ENCODE peak calls at places on chromosome 5, in five cellular contexts. T is body of pancreas, V is GM23338, F is stomach, H is A549. J is an unnamed sample.
A peak's percentile ranks its signal among the peaks of the same experiment; 100 is the strongest.

GRCh38 chr5:176529824-176530195 is 7.4 kb downstream of the RNF44 start:
- DNase-seq in T (no peak), V (no peak), F (no peak), H (no peak), J (no peak)

GRCh38 chr5:33725846-33726245 is 165.9 kb downstream of the ADAMTS12 start:
- DNase-seq in T (peak; percentile 11), V (no peak), F (no peak), H (no peak), J (no peak)

GRCh38 chr5:102152906-102153787 is 142.9 kb downstream of the SLCO4C1 start:
- DNase-seq in T (no peak), V (peak; percentile 76), F (no peak), H (peak; percentile 29), J (no peak)

GRCh38 chr5:158013939-158014338 is 155.0 kb upstream of the CLINT1 start:
- DNase-seq in T (peak; percentile 16), V (peak; percentile 51), F (no peak), H (peak; percentile 49), J (peak; percentile 43)

GRCh38 chr5:162139190-162139589 is 71.6 kb downstream of the GABRG2 start:
- DNase-seq in T (no peak), V (no peak), F (no peak), H (no peak), J (no peak)

GRCh38 chr5:14212838-14213237 is 69.7 kb downstream of the TRIO start:
- DNase-seq in T (no peak), V (no peak), F (no peak), H (peak; percentile 43), J (no peak)

GRCh38 chr5:65076251-65076869 is 307.6 kb downstream of the CWC27 start:
- DNase-seq in T (peak; percentile 66), V (peak; percentile 90), F (no peak), H (peak; percentile 52), J (peak; percentile 63)

GRCh38 chr5:178383301-178383918 is 150.8 kb upstream of the PHYKPL start:
- DNase-seq in T (no peak), V (no peak), F (no peak), H (no peak), J (no peak)

GRCh38 chr5:32173394-32174010 is 617 bp downstream of the GOLPH3 start:
- DNase-seq in T (peak; percentile 80), V (peak; percentile 76), F (peak; percentile 77), H (peak; percentile 60), J (peak; percentile 79)

GRCh38 chr5:37495668-37496067 is 116.5 kb downstream of the WDR70 start:
- DNase-seq in T (no peak), V (no peak), F (no peak), H (peak; percentile 13), J (no peak)

GRCh38 chr5:25414746-25415145 is 770.0 kb upstream of the CDH10 start:
- DNase-seq in T (no peak), V (no peak), F (no peak), H (no peak), J (no peak)

GRCh38 chr5:72228957-72229356 is 91.1 kb downstream of the MRPS27 start:
- DNase-seq in T (no peak), V (no peak), F (no peak), H (no peak), J (no peak)

GRCh38 chr5:90473321-90474234 is 993 bp downstream of the MBLAC2 start:
- DNase-seq in T (peak; percentile 43), V (peak; percentile 75), F (no peak), H (peak; percentile 34), J (peak; percentile 74)

GRCh38 chr5:125798311-125798710 is 624.9 kb upstream of the GRAMD2B start:
- DNase-seq in T (no peak), V (peak; percentile 38), F (no peak), H (peak; percentile 3), J (no peak)

GRCh38 chr5:67983251-67983941 is 232.2 kb upstream of the PIK3R1 start:
- DNase-seq in T (no peak), V (no peak), F (no peak), H (no peak), J (no peak)

GRCh38 chr5:56638768-56639238 is 176.5 kb upstream of the MAP3K1 start:
- DNase-seq in T (peak; percentile 36), V (no peak), F (no peak), H (no peak), J (no peak)

GRCh38 chr5:32499261-32499660 is 54.7 kb upstream of the ZFR start:
- DNase-seq in T (no peak), V (no peak), F (no peak), H (no peak), J (no peak)

GRCh38 chr5:40623480-40624420 is 56.0 kb upstream of the PTGER4 start:
- DNase-seq in T (no peak), V (no peak), F (no peak), H (no peak), J (no peak)

GRCh38 chr5:4511996-4512656 is 628.0 kb upstream of the ADAMTS16 start:
- DNase-seq in T (peak; percentile 46), V (peak; percentile 68), F (no peak), H (peak; percentile 18), J (peak; percentile 69)

GRCh38 chr5:149224282-149224681 is 47.4 kb upstream of the AFAP1L1 start:
- DNase-seq in T (no peak), V (no peak), F (no peak), H (no peak), J (no peak)

GRCh38 chr5:123089572-123089970 is 530 bp downstream of the PRDM6 start:
- DNase-seq in T (no peak), V (peak; percentile 73), F (no peak), H (peak; percentile 45), J (no peak)

GRCh38 chr5:104977530-104977929 is 1414.9 kb upstream of the NUDT12 start:
- DNase-seq in T (no peak), V (no peak), F (no peak), H (no peak), J (no peak)

GRCh38 chr5:172185096-172185461 is 2.9 kb downstream of the STK10 start:
- DNase-seq in T (no peak), V (no peak), F (no peak), H (no peak), J (no peak)

GRCh38 chr5:50595199-50595598 is 71.2 kb upstream of the PARP8 start:
- DNase-seq in T (no peak), V (no peak), F (no peak), H (peak; percentile 6), J (no peak)

GRCh38 chr5:139104577-139105271 is 93.4 kb downstream of the SIL1 start:
- DNase-seq in T (peak; percentile 40), V (no peak), F (no peak), H (no peak), J (peak; percentile 59)

GRCh38 chr5:32170303-32171170 is 3.6 kb downstream of the GOLPH3 start:
- DNase-seq in T (no peak), V (no peak), F (no peak), H (peak; percentile 20), J (no peak)

GRCh38 chr5:131109540-131110255 is 55.4 kb downstream of the HINT1 start:
- DNase-seq in T (peak; percentile 47), V (peak; percentile 56), F (no peak), H (peak; percentile 47), J (peak; percentile 28)

DNA sequence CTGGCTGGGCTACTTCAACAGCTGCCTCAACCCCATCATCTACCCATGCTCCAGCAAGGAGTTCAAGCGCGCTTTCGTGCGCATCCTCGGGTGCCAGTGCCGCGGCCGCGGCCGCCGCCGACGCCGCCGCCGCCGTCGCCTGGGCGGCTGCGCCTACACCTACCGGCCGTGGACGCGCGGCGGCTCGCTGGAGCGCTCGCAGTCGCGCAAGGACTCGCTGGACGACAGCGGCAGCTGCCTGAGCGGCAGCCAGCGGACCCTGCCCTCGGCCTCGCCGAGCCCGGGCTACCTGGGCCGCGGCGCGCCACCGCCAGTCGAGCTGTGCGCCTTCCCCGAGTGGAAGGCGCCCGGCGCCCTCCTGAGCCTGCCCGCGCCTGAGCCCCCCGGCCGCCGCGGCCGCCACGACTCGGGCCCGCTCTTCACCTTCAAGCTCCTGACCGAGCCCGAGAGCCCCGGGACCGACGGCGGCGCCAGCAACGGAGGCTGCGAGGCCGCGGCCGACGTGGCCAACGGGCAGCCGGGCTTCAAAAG is 36.9 kb upstream of the TTC1 start:
- DNase-seq in T (no peak), V (peak; percentile 65), F (no peak), H (no peak), J (peak; percentile 19)
- H3K4me3 ChIP-seq in T (no peak overlapping the region), V (peak overlapping the region; percentile 61), F (peak overlapping the region; percentile 49), H (no peak overlapping the region), J (peak overlapping the region; percentile 36)

DNA sequence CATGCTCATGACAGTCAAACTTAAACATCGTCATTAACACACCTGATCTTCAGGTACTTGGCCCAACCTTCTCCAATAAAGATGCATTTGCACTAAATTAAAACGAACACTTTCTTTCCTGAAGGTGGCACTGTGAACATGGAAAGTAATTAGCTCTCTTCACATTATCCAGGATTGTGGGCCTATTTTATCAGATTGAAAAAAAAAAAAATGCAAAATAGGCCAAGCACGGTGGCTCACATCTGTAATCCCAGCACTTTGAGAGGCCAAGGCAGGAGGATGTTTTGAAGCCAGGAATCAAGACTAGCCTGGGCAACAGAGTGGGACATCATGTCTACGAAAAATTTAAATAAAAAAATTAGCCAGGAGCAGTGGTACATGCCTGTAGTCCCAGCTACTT is 14.4 kb upstream of the CDC20B start:
- DNase-seq in T (peak; percentile 16), V (peak; percentile 65), F (no peak), H (peak; percentile 36), J (no peak)
- TF ChIP-seq CTCF in T (peak; percentile 60), V (peak; percentile 53), F (no peak), H (peak; percentile 49), J (no peak)

DNA sequence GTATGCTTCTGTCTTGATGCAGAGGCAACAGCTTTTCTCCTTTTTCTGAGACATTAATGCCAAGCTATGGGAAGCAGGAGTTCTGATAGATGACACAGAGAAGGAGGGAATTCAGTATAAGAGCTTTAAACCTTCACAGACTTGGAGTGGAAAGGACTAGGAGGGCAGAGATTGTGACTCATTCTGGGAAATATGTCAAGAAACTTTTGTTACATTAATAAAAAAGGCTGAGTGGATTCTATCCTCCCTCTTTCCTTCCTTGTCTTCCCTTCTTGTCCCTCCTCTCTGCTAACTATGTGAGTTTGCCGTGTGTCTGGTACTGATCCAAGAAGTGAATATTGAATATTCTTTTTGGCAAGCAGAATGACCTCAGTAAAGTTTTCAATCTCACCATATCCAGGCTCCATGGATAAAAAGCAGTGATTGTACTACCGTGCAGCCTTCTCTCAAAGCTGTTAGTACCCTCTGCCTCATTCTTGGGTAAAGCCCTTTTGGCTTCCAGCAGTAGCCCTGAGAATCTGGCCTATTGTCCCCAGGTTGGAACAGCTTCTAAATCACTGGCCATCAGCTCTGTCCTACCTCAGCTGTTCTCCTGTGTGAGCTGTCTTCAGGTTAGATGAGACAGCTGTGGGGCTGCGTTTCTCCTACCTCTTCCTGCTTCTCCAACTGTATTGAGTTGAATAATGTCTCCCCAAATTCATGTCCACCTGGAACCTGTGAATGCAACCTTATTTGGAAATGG is 73.9 kb downstream of the ATG10 start:
- DNase-seq in T (no peak), V (no peak), F (no peak), H (no peak), J (no peak)
- H3K27ac ChIP-seq in T (no peak overlapping the region), V (no peak overlapping the region), F (no peak overlapping the region), H (no peak overlapping the region), J (no peak overlapping the region)

DNA sequence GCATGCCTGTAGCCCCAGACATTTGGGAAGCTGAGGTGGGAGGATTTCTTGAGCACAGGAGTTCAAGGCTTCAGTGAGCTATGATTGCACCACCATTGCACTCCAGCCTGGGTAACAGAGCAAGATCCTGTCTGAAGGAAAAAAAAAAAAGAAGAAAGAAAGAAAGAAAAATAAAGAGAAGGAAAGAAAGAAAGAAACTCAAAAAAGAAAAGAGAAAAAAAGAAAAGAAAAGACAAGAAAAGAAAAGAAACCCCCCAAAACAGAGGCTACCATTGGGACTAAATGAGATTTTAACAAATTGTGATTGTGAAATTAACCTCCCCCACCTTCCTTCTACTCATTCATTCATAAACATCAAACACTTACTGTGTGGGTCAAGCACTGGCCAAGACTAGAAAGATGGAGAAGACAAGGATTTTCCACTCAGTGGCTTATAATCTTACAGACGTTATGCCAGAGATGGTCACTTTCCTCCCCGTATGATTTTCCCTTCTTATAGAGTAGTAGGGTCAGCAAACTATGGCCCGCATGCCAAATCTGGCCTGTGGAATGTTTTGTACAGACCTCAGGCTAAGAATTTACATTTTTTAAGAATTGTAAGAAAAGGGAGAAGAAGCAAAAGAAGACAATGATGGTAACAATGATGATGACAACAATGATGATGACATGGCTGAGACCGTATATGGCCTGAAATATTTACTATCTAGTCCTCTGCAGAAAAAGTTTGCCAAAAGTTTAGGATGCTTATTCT is 1.1 kb upstream of the FYB1 start:
- DNase-seq in T (no peak), V (no peak), F (no peak), H (no peak), J (no peak)
- H3K4me3 ChIP-seq in T (no peak overlapping the region), V (no peak overlapping the region), F (no peak overlapping the region), H (no peak overlapping the region), J (no peak overlapping the region)

J was measured in testis.